ENCODE peak calls at places on chromosomes 5 and 9, in seven cellular contexts. T is mucosa of descending colon; S is heart right ventricle; J is PC-9; E is kidney epithelial cell; Z is CD8-positive, alpha-beta T cell; U is heart left ventricle. N is an unnamed sample.

GRCh38 chr9:116515541-116515940 is 171.6 kb upstream of the TRIM32 start:
- DNase-seq in S (no peak), Z (no peak), T (no peak), J (no peak), E (no peak), U (no peak), N (no peak)

GRCh38 chr5:127619908-127620479 is 28.9 kb upstream of the CTXN3 start:
- DNase-seq in Z (no peak), J (no peak), U (no peak), S (no peak), T (no peak), E (no peak), N (no peak)

GRCh38 chr5:3584724-3585531 is 10.7 kb upstream of the IRX1 start:
- DNase-seq in S (no peak), U (no peak), T (no peak), J (no peak), Z (no peak), E (no peak), N (no peak)

GRCh38 chr9:35616681-35617459 is 1.3 kb downstream of the CD72 start:
- DNase-seq in E (no peak), U (peak), J (no peak), Z (peak), S (peak), T (peak), N (no peak)

GRCh38 chr5:34599471-34600117 is 56.5 kb upstream of the RAI14 start:
- DNase-seq in J (no peak), S (no peak), Z (no peak), U (no peak), E (no peak), T (no peak), N (no peak)

GRCh38 chr9:135907006-135907434 is 326 bp downstream of the CAMSAP1 start:
- DNase-seq in U (no peak), T (no peak), S (no peak), J (no peak), Z (no peak), E (no peak), N (no peak)

GRCh38 chr9:130095872-130096271 is 42.2 kb downstream of the GPR107 start:
- DNase-seq in Z (no peak), U (no peak), S (no peak), J (no peak), E (no peak), T (no peak), N (no peak)

GRCh38 chr9:15909297-15909696 is 356.5 kb downstream of the CCDC171 start:
- DNase-seq in E (no peak), U (no peak), T (no peak), S (no peak), J (no peak), Z (no peak), N (peak)

GRCh38 chr5:143386725-143387124 is 16.8 kb downstream of the NR3C1 start:
- DNase-seq in T (no peak), Z (no peak), J (no peak), U (no peak), E (no peak), S (no peak), N (peak)

GRCh38 chr5:151078490-151079262 is 2.2 kb downstream of the TNIP1 start:
- DNase-seq in J (no peak), T (no peak), Z (peak), S (no peak), U (no peak), E (no peak), N (no peak)

GRCh38 chr9:73183917-73184861 is 32.5 kb downstream of the ANXA1 start:
- DNase-seq in E (peak), T (no peak), Z (no peak), J (peak), S (no peak), U (no peak), N (no peak)

GRCh38 chr9:98961513-98962180 is 17.9 kb downstream of the COL15A1 start:
- DNase-seq in J (no peak), T (no peak), U (no peak), S (no peak), E (no peak), Z (no peak), N (no peak)

GRCh38 chr9:89154651-89155336 is 23.8 kb downstream of the SHC3 start:
- DNase-seq in U (no peak), T (no peak), E (peak), J (peak), Z (no peak), S (no peak), N (peak)

GRCh38 chr9:122263699-122264349 is 816 bp downstream of the RBM18 start:
- DNase-seq in U (no peak), J (no peak), E (no peak), T (no peak), Z (no peak), S (no peak), N (no peak)

GRCh38 chr5:14615365-14615764 is 33.8 kb downstream of the OTULINL start:
- DNase-seq in U (no peak), E (no peak), T (no peak), Z (no peak), J (no peak), S (no peak), N (no peak)

GRCh38 chr9:70020217-70020616 is 23.4 kb upstream of the MAMDC2 start:
- DNase-seq in T (no peak), U (no peak), S (no peak), Z (no peak), J (no peak), E (no peak), N (no peak)

GRCh38 chr5:45399041-45399440 is 297.1 kb downstream of the HCN1 start:
- DNase-seq in J (no peak), S (no peak), E (no peak), U (no peak), Z (no peak), T (no peak), N (no peak)

DNA sequence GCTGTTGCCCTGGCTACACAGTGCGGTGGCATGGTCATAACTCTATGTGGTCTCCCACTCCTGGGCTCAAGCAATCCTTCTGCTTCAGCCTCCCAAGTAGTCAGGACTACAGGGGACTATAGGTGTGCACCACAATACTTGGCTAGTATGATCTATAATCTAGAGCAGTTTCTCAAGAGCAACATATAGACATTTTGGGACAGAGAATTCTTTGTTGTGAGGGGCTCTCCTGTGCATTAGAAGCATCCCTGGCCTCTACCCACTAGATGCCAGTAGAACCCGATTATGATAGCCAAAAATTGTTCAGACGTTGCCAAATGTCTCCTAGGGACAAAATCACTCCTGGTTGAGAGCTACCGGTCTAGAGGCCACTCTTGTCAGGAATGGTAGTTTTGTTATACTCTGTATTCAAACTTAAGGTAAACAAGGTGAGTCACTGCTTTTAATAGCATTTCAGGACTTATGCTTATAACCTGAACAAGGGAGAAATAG is 7.2 kb downstream of the ANKHD1 start:
- DNase-seq in S (no peak), Z (no peak), T (no peak), J (peak), U (no peak), E (no peak), N (no peak)
- TF ChIP-seq CTCF in S (no peak), Z (no peak), T (no peak), J (peak), U (no peak), E (no peak), N (no peak)

DNA sequence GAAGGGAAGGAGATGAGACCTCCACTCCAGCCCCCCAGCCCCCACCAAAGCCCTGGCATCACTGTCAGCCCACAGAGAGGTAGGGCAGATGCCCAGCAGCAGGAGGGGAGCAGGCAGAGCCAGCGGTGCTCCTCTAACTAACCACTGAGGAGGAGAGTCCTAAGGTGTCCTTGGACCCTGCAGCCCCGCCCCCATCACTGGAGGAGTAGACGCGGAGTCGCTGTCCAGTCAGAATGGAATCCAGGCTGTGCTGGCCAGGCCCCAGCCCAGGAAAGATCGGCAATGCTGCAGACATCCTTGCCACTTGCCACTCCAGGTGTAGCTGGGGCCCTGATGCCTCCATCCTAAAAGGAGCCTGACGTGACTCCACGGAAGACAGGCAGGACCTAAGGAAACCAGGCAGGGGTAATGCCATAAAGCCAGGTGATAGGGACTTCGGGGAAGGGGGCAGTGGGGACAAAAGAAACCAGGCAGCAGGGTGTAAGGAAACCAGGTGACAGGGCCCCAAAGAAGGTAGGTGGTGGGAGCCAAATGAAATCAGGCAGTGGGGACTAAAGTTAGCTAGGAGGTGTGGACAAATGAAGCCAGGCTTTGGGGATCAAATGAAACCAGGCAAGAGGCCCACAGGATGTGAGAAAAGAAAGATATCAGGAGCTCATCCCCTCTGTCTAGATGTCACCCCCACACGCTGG is 12.4 kb downstream of the CNTFR start:
- DNase-seq in S (no peak), T (peak), E (no peak), U (no peak), Z (no peak), J (no peak), N (no peak)
- H3K4me3 ChIP-seq in S (no peak), T (no peak), E (no peak), U (no peak), Z (no peak), J (no peak), N (no peak)

GRCh38 chr9:82912639-82913038 is 150.3 kb downstream of the RASEF start:
- DNase-seq in J (no peak), Z (no peak), E (no peak), U (no peak), T (no peak), S (no peak), N (no peak)
- TF ChIP-seq CTCF in J (peak), Z (no peak), E (peak), U (no peak), T (no peak), S (no peak), N (no peak)

GRCh38 chr5:157186309-157187045 is 5.8 kb downstream of the ITK start:
- DNase-seq in U (no peak), Z (no peak), E (no peak), S (no peak), T (no peak), J (no peak), N (no peak)
- H3K4me3 ChIP-seq in U (no peak), Z (peak), E (no peak), S (no peak), T (no peak), J (no peak), N (no peak)

DNA sequence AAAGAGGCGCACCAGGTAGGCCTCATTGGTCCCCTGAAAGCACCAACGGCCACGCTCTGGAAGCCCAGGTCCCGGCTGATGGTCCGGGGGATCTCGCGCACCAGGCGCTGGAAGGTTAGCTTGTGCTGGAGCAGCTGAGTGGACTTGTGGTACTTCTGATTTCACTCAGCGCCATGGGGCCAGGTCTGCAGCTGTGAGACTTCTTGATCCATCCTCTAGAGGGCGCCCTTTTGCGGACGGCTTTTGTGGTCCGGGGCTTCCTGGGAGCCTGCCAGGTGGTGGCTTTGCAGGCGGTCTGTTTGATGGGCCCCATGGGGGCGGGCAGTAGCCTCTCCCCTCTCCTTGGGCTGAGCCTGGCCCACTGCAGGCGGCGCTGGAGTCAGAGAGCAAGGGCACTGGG is 10.4 kb downstream of the TAF11L12 start:
- DNase-seq in J (no peak), S (no peak), T (no peak), Z (no peak), E (no peak), U (no peak), N (no peak)
- TF ChIP-seq CTCF in J (peak), S (no peak), T (no peak), Z (no peak), E (no peak), U (no peak), N (no peak)

GRCh38 chr5:132079081-132079480 is 5.5 kb downstream of the CSF2 start:
- DNase-seq in U (no peak), E (no peak), S (no peak), T (no peak), Z (no peak), J (no peak), N (no peak)
- H3K4me3 ChIP-seq in U (no peak), E (no peak), S (no peak), T (no peak), Z (no peak), J (no peak), N (no peak)

GRCh38 chr9:107138261-107138992 is 144.7 kb upstream of the RAD23B start:
- DNase-seq in S (no peak), Z (no peak), E (no peak), J (no peak), T (no peak), U (no peak), N (no peak)

GRCh38 chr9:107142896-107143603 is 140.0 kb upstream of the RAD23B start:
- DNase-seq in S (no peak), E (no peak), U (no peak), J (no peak), T (no peak), Z (no peak), N (no peak)

GRCh38 chr9:107144475-107144874 is 138.6 kb upstream of the RAD23B start:
- DNase-seq in T (no peak), S (no peak), Z (no peak), U (no peak), J (no peak), E (no peak), N (no peak)

GRCh38 chr9:107142430-107142829 is 140.6 kb upstream of the RAD23B start:
- DNase-seq in T (no peak), S (peak), Z (no peak), E (no peak), U (peak), J (no peak), N (no peak)

GRCh38 chr9:107141967-107142366 is 141.1 kb upstream of the RAD23B start:
- DNase-seq in E (no peak), Z (no peak), U (no peak), S (no peak), J (no peak), T (no peak), N (no peak)
- TF ChIP-seq CTCF in E (peak), Z (no peak), U (peak), S (no peak), J (peak), T (no peak), N (peak)

N was measured in AG04449.